ENCODE peak calls at places on chromosomes 11 and 22, in five cellular contexts. W, V, E, Z and X are unnamed samples.

GRCh38 chr22:23716811-23717801 is 26.3 kb downstream of the RGL4 start:
- DNase-seq in W (peak; percentile 64), V (peak; percentile 89), E (peak; percentile 93), Z (peak; percentile 86), X (peak; percentile 94)

GRCh38 chr11:96310236-96310635 is 32.8 kb downstream of the MAML2 start:
- DNase-seq in W (no peak), V (no peak), E (no peak), Z (no peak), X (no peak)

GRCh38 chr11:31449040-31449439 is 60.4 kb downstream of the IMMP1L start:
- DNase-seq in W (no peak), V (no peak), E (no peak), Z (no peak), X (no peak)

GRCh38 chr11:11584446-11584810 is 37.4 kb downstream of the GALNT18 start:
- DNase-seq in W (no peak), V (no peak), E (no peak), Z (no peak), X (peak; percentile 44)

GRCh38 chr22:45671051-45671782 is 417 bp upstream of the ATXN10 start:
- DNase-seq in W (no peak), V (peak; percentile 54), E (peak; percentile 73), Z (peak; percentile 21), X (no peak)

GRCh38 chr11:82004537-82005213 is 729.0 kb downstream of the FAM181B start:
- DNase-seq in W (no peak), V (no peak), E (no peak), Z (no peak), X (no peak)

GRCh38 chr11:1649021-1649420 is 19.4 kb downstream of the KRTAP5-5 start:
- DNase-seq in W (no peak), V (no peak), E (no peak), Z (no peak), X (no peak)

GRCh38 chr11:33065445-33066178 is 26.2 kb downstream of the TCP11L1 start:
- DNase-seq in W (peak; percentile 44), V (peak; percentile 74), E (peak; percentile 82), Z (peak; percentile 70), X (peak; percentile 87)

GRCh38 chr11:4522339-4522738 is 22.7 kb upstream of the OR52M1 start:
- DNase-seq in W (no peak), V (no peak), E (no peak), Z (no peak), X (no peak)

GRCh38 chr11:115939726-115940421 is 435.7 kb upstream of the CADM1 start:
- DNase-seq in W (no peak), V (no peak), E (no peak), Z (no peak), X (no peak)

GRCh38 chr11:61609970-61610347 is 29.1 kb upstream of the SYT7 start:
- DNase-seq in W (no peak), V (peak; percentile 43), E (no peak), Z (no peak), X (no peak)
- TF ChIP-seq CTCF in W (no peak), V (no peak), E (no peak), Z (no peak), X (no peak)

GRCh38 chr11:122019908-122020694 is 95.9 kb downstream of the BLID start:
- DNase-seq in W (no peak), V (no peak), E (no peak), Z (no peak), X (no peak)

GRCh38 chr11:122022646-122023045 is 93.4 kb downstream of the BLID start:
- DNase-seq in W (no peak), V (no peak), E (no peak), Z (no peak), X (no peak)

GRCh38 chr11:122024278-122024677 is 91.7 kb downstream of the BLID start:
- DNase-seq in W (no peak), V (no peak), E (no peak), Z (no peak), X (no peak)

GRCh38 chr11:122023614-122024250 is 92.3 kb downstream of the BLID start:
- DNase-seq in W (no peak), V (no peak), E (no peak), Z (no peak), X (no peak)

GRCh38 chr11:122020902-122021301 is 95.1 kb downstream of the BLID start:
- DNase-seq in W (no peak), V (no peak), E (no peak), Z (no peak), X (no peak)
- TF ChIP-seq CTCF in W (no peak), V (no peak), E (no peak), Z (peak; percentile 14), X (peak; percentile 68)

GRCh38 chr22:26642465-26643367 is 14.7 kb upstream of the MIAT start:
- DNase-seq in W (no peak), V (no peak), E (no peak), Z (no peak), X (no peak)
- TF ChIP-seq CTCF in W (no peak), V (no peak), E (no peak), Z (no peak), X (no peak)

DNA sequence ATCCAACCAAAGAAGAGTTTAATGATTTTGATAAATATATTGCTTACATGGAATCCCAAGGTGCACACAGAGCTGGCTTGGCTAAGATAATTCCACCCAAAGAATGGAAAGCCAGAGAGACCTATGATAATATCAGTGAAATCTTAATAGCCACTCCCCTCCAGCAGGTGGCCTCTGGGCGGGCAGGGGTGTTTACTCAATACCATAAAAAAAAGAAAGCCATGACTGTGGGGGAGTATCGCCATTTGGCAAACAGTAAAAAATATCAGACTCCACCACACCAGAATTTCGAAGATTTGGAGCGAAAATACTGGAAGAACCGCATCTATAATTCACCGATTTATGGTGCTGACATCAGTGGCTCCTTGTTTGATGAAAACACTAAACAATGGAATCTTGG is 23.9 kb downstream of the KDM4D start:
- DNase-seq in W (no peak), V (no peak), E (no peak), Z (no peak), X (no peak)
- TF ChIP-seq CTCF in W (no peak), V (no peak), E (no peak), Z (no peak), X (peak; percentile 26)

GRCh38 chr11:119977881-119978280 is 160.0 kb downstream of the TRIM29 start:
- DNase-seq in W (no peak), V (no peak), E (no peak), Z (no peak), X (no peak)
- TF ChIP-seq CTCF in W (no peak), V (no peak), E (no peak), Z (no peak), X (no peak)

DNA sequence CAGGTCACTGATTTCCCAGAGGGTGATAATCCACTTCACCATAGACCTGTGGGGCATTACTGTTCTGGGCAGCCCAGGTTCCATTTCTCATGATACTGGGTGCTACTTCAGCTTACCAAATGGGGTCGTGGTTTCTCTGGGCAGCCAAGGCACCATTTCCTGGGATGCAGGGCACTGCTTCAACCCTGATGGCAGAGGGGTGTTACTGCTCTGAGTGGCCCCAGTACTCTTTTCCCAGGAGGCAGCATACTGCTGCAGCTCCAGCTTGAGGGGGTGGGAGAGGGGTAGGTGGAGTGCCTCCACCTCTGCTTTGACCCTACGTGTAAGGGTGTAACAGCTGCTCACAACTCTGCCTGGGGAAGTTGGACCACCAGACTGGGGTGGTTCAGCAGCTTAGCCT is 51.1 kb downstream of the PRMT3 start:
- DNase-seq in W (no peak), V (no peak), E (no peak), Z (no peak), X (no peak)
- TF ChIP-seq CTCF in W (no peak), V (no peak), E (no peak), Z (no peak), X (no peak)

DNA sequence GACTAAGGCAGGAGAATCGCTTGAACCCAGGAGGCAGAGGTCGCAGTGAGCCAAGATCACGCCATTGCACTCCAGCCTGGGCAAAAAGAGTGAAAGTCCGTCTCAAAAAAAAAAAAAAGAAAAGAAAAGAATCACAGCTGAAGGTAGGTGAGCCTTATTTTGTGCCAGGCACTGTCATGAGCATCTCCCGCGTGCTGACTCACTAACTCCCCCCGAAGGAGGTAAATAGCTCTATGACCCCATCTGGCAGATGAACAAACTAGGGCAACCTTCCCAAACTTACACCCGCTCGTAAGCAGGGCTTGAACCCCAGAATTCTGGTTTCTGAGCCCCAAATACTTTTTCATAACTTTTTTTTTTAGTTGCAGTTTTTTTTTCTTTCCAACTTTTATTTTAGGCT is 60.3 kb downstream of the ANO1 start:
- DNase-seq in W (no peak), V (no peak), E (no peak), Z (no peak), X (no peak)
- TF ChIP-seq CTCF in W (no peak), V (no peak), E (no peak), Z (no peak), X (no peak)